ENCODE peak calls at places on chromosomes 12 and 14, in eight cellular contexts. One of them, this sample, is unnamed.

GRCh38 chr12:65368071-65368470 is 89.6 kb downstream of the MSRB3 start:
- DNase-seq in NCI-H2081: no peak
- DNase-seq in T-helper 2 cell: no peak
- DNase-seq in activated CD4-positive, CD25-positive, alpha-beta regulatory T cell: no peak
- DNase-seq in body of pancreas: no peak
- DNase-seq in MCF 10A: no peak
- DNase-seq in naive thymus-derived CD8-positive, alpha-beta T cell: no peak
- DNase-seq in GM13976: no peak
- DNase-seq in this sample: no peak

GRCh38 chr14:102930138-102930752 is 7.8 kb downstream of the AMN start:
- DNase-seq in NCI-H2081: peak
- DNase-seq in T-helper 2 cell: no peak
- DNase-seq in activated CD4-positive, CD25-positive, alpha-beta regulatory T cell: no peak
- DNase-seq in body of pancreas: no peak
- DNase-seq in MCF 10A: no peak
- DNase-seq in naive thymus-derived CD8-positive, alpha-beta T cell: no peak
- DNase-seq in GM13976: no peak
- DNase-seq in this sample: no peak

GRCh38 chr12:68259318-68259940 is 6.0 kb upstream of the IL22 start:
- DNase-seq in NCI-H2081: no peak
- DNase-seq in T-helper 2 cell: no peak
- DNase-seq in activated CD4-positive, CD25-positive, alpha-beta regulatory T cell: no peak
- DNase-seq in body of pancreas: no peak
- DNase-seq in MCF 10A: peak
- DNase-seq in naive thymus-derived CD8-positive, alpha-beta T cell: no peak
- DNase-seq in GM13976: no peak
- DNase-seq in this sample: no peak

GRCh38 chr12:43551971-43552559 is at the start of gene ADAMTS20:
- DNase-seq in NCI-H2081: no peak
- DNase-seq in T-helper 2 cell: no peak
- DNase-seq in activated CD4-positive, CD25-positive, alpha-beta regulatory T cell: no peak
- DNase-seq in body of pancreas: no peak
- DNase-seq in MCF 10A: no peak
- DNase-seq in naive thymus-derived CD8-positive, alpha-beta T cell: no peak
- DNase-seq in GM13976: peak
- DNase-seq in this sample: no peak

GRCh38 chr12:129765719-129766118 is 138.1 kb downstream of the TMEM132D start:
- DNase-seq in NCI-H2081: no peak
- DNase-seq in T-helper 2 cell: no peak
- DNase-seq in activated CD4-positive, CD25-positive, alpha-beta regulatory T cell: no peak
- DNase-seq in body of pancreas: no peak
- DNase-seq in MCF 10A: no peak
- DNase-seq in naive thymus-derived CD8-positive, alpha-beta T cell: no peak
- DNase-seq in GM13976: no peak
- DNase-seq in this sample: no peak

GRCh38 chr14:28656704-28657255 is 109.8 kb upstream of the FOXG1 start:
- DNase-seq in NCI-H2081: peak
- DNase-seq in T-helper 2 cell: no peak
- DNase-seq in activated CD4-positive, CD25-positive, alpha-beta regulatory T cell: no peak
- DNase-seq in body of pancreas: no peak
- DNase-seq in MCF 10A: peak
- DNase-seq in naive thymus-derived CD8-positive, alpha-beta T cell: no peak
- DNase-seq in GM13976: no peak
- DNase-seq in this sample: no peak

GRCh38 chr12:127625372-127625771 is 641.6 kb upstream of the TMEM132C start:
- DNase-seq in NCI-H2081: no peak
- DNase-seq in T-helper 2 cell: no peak
- DNase-seq in activated CD4-positive, CD25-positive, alpha-beta regulatory T cell: no peak
- DNase-seq in body of pancreas: no peak
- DNase-seq in MCF 10A: no peak
- DNase-seq in naive thymus-derived CD8-positive, alpha-beta T cell: no peak
- DNase-seq in GM13976: no peak
- DNase-seq in this sample: no peak

GRCh38 chr14:92658160-92658559 is 90.3 kb downstream of the LGMN start:
- DNase-seq in NCI-H2081: no peak
- DNase-seq in T-helper 2 cell: no peak
- DNase-seq in activated CD4-positive, CD25-positive, alpha-beta regulatory T cell: no peak
- DNase-seq in body of pancreas: no peak
- DNase-seq in MCF 10A: no peak
- DNase-seq in naive thymus-derived CD8-positive, alpha-beta T cell: no peak
- DNase-seq in GM13976: no peak
- DNase-seq in this sample: no peak

GRCh38 chr14:93712838-93713724 is 75.2 kb downstream of the PRIMA1 start:
- DNase-seq in NCI-H2081: no peak
- DNase-seq in T-helper 2 cell: no peak
- DNase-seq in activated CD4-positive, CD25-positive, alpha-beta regulatory T cell: no peak
- DNase-seq in body of pancreas: no peak
- DNase-seq in MCF 10A: peak
- DNase-seq in naive thymus-derived CD8-positive, alpha-beta T cell: no peak
- DNase-seq in GM13976: no peak
- DNase-seq in this sample: no peak

GRCh38 chr12:46383654-46384450 is 11.3 kb upstream of the SLC38A2 start:
- DNase-seq in NCI-H2081: peak
- DNase-seq in T-helper 2 cell: peak
- DNase-seq in activated CD4-positive, CD25-positive, alpha-beta regulatory T cell: peak
- DNase-seq in body of pancreas: peak
- DNase-seq in MCF 10A: peak
- DNase-seq in naive thymus-derived CD8-positive, alpha-beta T cell: peak
- DNase-seq in GM13976: peak
- DNase-seq in this sample: peak

This sample was measured in esophagus squamous epithelium.